ENCODE peak calls at places on chromosomes 7 and 10, in six cellular contexts. X is GM12878, U is SK-N-SH, G is K562, A is H1, E is HepG2. P is an unnamed sample.

GRCh38 chr10:84296071-84296981 is 32.1 kb upstream of the CCSER2 start:
- DNase-seq in X (no peak), U (no peak), G (no peak), A (no peak), E (no peak), P (no peak)

GRCh38 chr10:80292607-80293239 is 3.3 kb upstream of the MAT1A start:
- DNase-seq in X (no peak), U (no peak), G (no peak), A (no peak), E (peak; percentile 65), P (no peak)

GRCh38 chr7:74627699-74628411 is 29.7 kb upstream of the GTF2I start:
- DNase-seq in X (no peak), U (peak; percentile 45), G (no peak), A (peak; percentile 63), E (peak; percentile 93), P (no peak)

GRCh38 chr10:66782776-66783175 is 143.1 kb upstream of the LRRTM3 start:
- DNase-seq in X (no peak), U (no peak), G (no peak), A (no peak), E (no peak), P (no peak)

GRCh38 chr7:37448057-37448636 is 517 bp downstream of the ELMO1 start:
- DNase-seq in X (no peak), U (peak; percentile 86), G (no peak), A (no peak), E (no peak), P (peak; percentile 51)

GRCh38 chr7:134690614-134691504 is 44.2 kb downstream of the BPGM start:
- DNase-seq in X (no peak), U (no peak), G (no peak), A (no peak), E (no peak), P (no peak)

GRCh38 chr10:54614062-54614461 is 187.0 kb downstream of the PCDH15 start:
- DNase-seq in X (no peak), U (no peak), G (no peak), A (no peak), E (no peak), P (no peak)

GRCh38 chr10:132388901-132389630 is 7.9 kb upstream of the PWWP2B start:
- DNase-seq in X (no peak), U (no peak), G (no peak), A (no peak), E (no peak), P (no peak)

GRCh38 chr7:1554332-1555045 is 1.5 kb downstream of the TMEM184A start:
- DNase-seq in X (no peak), U (peak; percentile 50), G (no peak), A (no peak), E (no peak), P (no peak)

GRCh38 chr7:156094350-156095146 is 282.3 kb upstream of the SHH start:
- DNase-seq in X (no peak), U (no peak), G (no peak), A (no peak), E (no peak), P (no peak)

GRCh38 chr7:136555933-136556332 is 312.5 kb upstream of the CHRM2 start:
- DNase-seq in X (no peak), U (peak; percentile 74), G (no peak), A (no peak), E (no peak), P (no peak)

GRCh38 chr10:69803809-69804208 is 2.1 kb downstream of the COL13A1 start:
- DNase-seq in X (no peak), U (no peak), G (no peak), A (no peak), E (no peak), P (no peak)

GRCh38 chr10:76442113-76442512 is 1010.7 kb downstream of the LRMDA start:
- DNase-seq in X (no peak), U (no peak), G (no peak), A (no peak), E (no peak), P (no peak)

GRCh38 chr7:111638048-111638447 is 75.8 kb upstream of the IMMP2L start:
- DNase-seq in X (no peak), U (no peak), G (no peak), A (no peak), E (no peak), P (no peak)

GRCh38 chr7:134804351-134804750 is 24.9 kb downstream of the CALD1 start:
- DNase-seq in X (no peak), U (no peak), G (no peak), A (no peak), E (no peak), P (no peak)

GRCh38 chr7:81111358-81111757 is 192.5 kb upstream of the SEMA3C start:
- DNase-seq in X (no peak), U (peak; percentile 18), G (no peak), A (no peak), E (no peak), P (no peak)

GRCh38 chr10:72076756-72077155 is 11.6 kb downstream of the SPOCK2 start:
- DNase-seq in X (no peak), U (no peak), G (no peak), A (no peak), E (no peak), P (no peak)

GRCh38 chr10:85857791-85858190 is 508.8 kb downstream of the GRID1 start:
- DNase-seq in X (no peak), U (no peak), G (peak; percentile 13), A (no peak), E (no peak), P (no peak)

GRCh38 chr10:85646312-85646711 is 720.3 kb downstream of the GRID1 start:
- DNase-seq in X (no peak), U (no peak), G (no peak), A (no peak), E (no peak), P (no peak)

GRCh38 chr7:93949468-93949867 is 27.9 kb downstream of the GNG11 start:
- DNase-seq in X (no peak), U (peak; percentile 28), G (no peak), A (no peak), E (no peak), P (no peak)

GRCh38 chr10:34789993-34790506 is 25.0 kb downstream of the PARD3 start:
- DNase-seq in X (no peak), U (peak; percentile 39), G (peak; percentile 22), A (no peak), E (peak; percentile 39), P (no peak)

GRCh38 chr7:28081016-28081415 is 99.6 kb downstream of the JAZF1 start:
- DNase-seq in X (no peak), U (peak; percentile 31), G (no peak), A (no peak), E (no peak), P (peak; percentile 52)

GRCh38 chr7:133668296-133669060 is 415.6 kb downstream of the EXOC4 start:
- DNase-seq in X (no peak), U (no peak), G (no peak), A (no peak), E (no peak), P (no peak)

GRCh38 chr7:5629941-5630340 is 151.5 kb downstream of the RNF216 start:
- DNase-seq in X (no peak), U (peak; percentile 16), G (no peak), A (peak; percentile 46), E (no peak), P (no peak)

GRCh38 chr7:152180587-152180986 is 155.1 kb downstream of the GALNT11 start:
- DNase-seq in X (no peak), U (no peak), G (peak; percentile 56), A (no peak), E (no peak), P (no peak)

GRCh38 chr7:47664650-47665049 is 82.7 kb upstream of the TNS3 start:
- DNase-seq in X (no peak), U (no peak), G (no peak), A (no peak), E (no peak), P (no peak)

GRCh38 chr10:38163617-38164016 is 69.5 kb downstream of the ZNF37A start:
- DNase-seq in X (no peak), U (no peak), G (no peak), A (no peak), E (no peak), P (no peak)

GRCh38 chr10:97553575-97554100 is 18.9 kb upstream of the ANKRD2 start:
- DNase-seq in X (peak; percentile 26), U (peak; percentile 80), G (peak; percentile 66), A (peak; percentile 81), E (peak; percentile 62), P (peak; percentile 47)
- TF ChIP-seq GABPA in X (no peak), U (no peak), G (no peak), A (no peak), E (no peak), P (no peak)

DNA sequence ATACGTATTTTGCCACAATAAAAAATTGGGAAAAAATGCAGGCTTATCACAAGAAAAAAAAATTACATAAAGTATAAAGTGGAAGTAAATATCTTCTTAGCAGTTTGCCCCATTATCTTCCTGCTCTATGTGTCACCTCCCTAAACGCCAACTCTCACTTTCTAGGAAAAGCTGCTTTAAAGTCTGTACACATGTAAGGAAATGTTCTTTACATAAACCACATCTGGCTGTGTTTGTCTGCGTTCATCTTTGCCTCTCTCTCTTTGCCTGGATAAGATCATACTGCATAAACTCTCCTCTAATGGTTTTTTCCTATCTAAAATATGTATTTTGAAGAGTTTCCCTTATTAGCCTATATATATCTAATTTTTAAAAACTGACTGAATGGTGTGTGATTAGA is 23.0 kb upstream of the UMAD1 start:
- DNase-seq in X (no peak), U (no peak), G (peak; percentile 67), A (no peak), E (no peak), P (no peak)
- TF ChIP-seq GABPA in X (no peak), U (no peak), G (no peak), A (no peak), E (no peak), P (no peak)

GRCh38 chr10:33463011-33463410 is 128.5 kb upstream of the NRP1 start:
- DNase-seq in X (no peak), U (no peak), G (no peak), A (no peak), E (no peak), P (no peak)

GRCh38 chr10:33460461-33461294 is 126.2 kb upstream of the NRP1 start:
- DNase-seq in X (no peak), U (no peak), G (no peak), A (no peak), E (no peak), P (no peak)

GRCh38 chr10:33461295-33461640 is 126.8 kb upstream of the NRP1 start:
- DNase-seq in X (no peak), U (no peak), G (no peak), A (no peak), E (no peak), P (no peak)

GRCh38 chr10:33465747-33466146 is 131.3 kb upstream of the NRP1 start:
- DNase-seq in X (no peak), U (no peak), G (no peak), A (no peak), E (no peak), P (no peak)
- TF ChIP-seq GABPA in X (no peak), U (no peak), G (no peak), A (no peak), E (no peak), P (no peak)

DNA sequence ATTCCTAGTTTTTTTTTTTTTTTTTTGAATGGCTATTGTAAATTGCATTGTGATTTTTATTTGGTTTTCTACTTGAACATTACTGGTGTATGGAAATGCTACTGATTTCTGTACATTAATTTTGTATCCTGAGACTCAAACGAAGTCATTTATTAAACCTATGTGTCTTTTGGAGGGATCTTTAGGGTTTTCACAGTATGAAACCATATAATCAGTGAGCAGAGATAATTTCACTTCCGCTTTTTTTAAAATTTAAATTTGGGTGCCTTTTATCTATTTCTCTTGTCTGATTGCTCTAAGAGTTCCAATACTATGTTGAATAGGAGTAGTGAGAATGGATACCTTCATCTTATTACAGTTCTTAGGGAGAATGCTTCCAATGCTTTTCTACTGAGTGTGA is 102.7 kb downstream of the ZWINT start:
- DNase-seq in X (no peak), U (no peak), G (no peak), A (no peak), E (no peak), P (no peak)
- TF ChIP-seq GABPA in X (no peak), U (no peak), G (no peak), A (no peak), E (no peak), P (no peak)

P was measured in HL-60.